ENCODE peak calls at places on chromosomes 4 and X, in nine cellular contexts. A, L, Q, G, T, E, N, P and H are unnamed samples.
A peak's percentile ranks its signal among the peaks of the same experiment; 100 is the strongest.

GRCh38 chrX:81868979-81869378 is 667.1 kb downstream of the SH3BGRL start:
- DNase-seq in T (no peak), L (no peak), A (no peak), G (no peak), E (no peak), Q (no peak), N (no peak), P (no peak), H (no peak)

GRCh38 chr4:164579270-164579942 is 174.5 kb upstream of the SMIM31 start:
- DNase-seq in L (no peak), T (no peak), E (no peak), G (no peak), A (no peak), N (no peak), Q (no peak), P (no peak), H (no peak)

GRCh38 chr4:57158762-57159161 is 48.6 kb upstream of the IGFBP7 start:
- DNase-seq in L (no peak), A (no peak), E (no peak), N (no peak), G (no peak), Q (no peak), T (no peak), P (no peak), H (no peak)

GRCh38 chr4:147587061-147587460 is 30.1 kb upstream of the TMEM184C start:
- DNase-seq in N (no peak), P (no peak), T (no peak), A (no peak), L (no peak), G (no peak), Q (no peak), E (no peak), H (no peak)

GRCh38 chr4:162683659-162684370 is 482.9 kb downstream of the NAF1 start:
- DNase-seq in T (peak; percentile 61), G (no peak), L (no peak), P (no peak), A (no peak), N (no peak), E (no peak), Q (no peak), H (no peak)

GRCh38 chrX:30973784-30974427 is 84.9 kb upstream of the TAB3 start:
- DNase-seq in N (no peak), T (no peak), Q (no peak), G (no peak), P (no peak), L (no peak), A (no peak), E (no peak), H (no peak)

GRCh38 chr4:6047130-6047673 is 29.0 kb upstream of the C4orf50 start:
- DNase-seq in P (no peak), A (no peak), L (no peak), T (peak; percentile 28), Q (no peak), N (no peak), G (no peak), E (no peak), H (no peak)

GRCh38 chr4:152079543-152080293 is 318.9 kb upstream of the GATB start:
- DNase-seq in N (no peak), P (no peak), E (no peak), A (no peak), T (no peak), L (no peak), G (no peak), Q (no peak), H (no peak)

GRCh38 chr4:94974773-94975172 is 217.0 kb downstream of the BMPR1B start:
- DNase-seq in L (no peak), G (no peak), N (peak; percentile 35), Q (no peak), A (no peak), T (peak; percentile 60), E (no peak), P (no peak), H (no peak)

GRCh38 chr4:173367946-173368345 is 2.8 kb upstream of the SAP30 start:
- DNase-seq in G (no peak), L (no peak), A (no peak), P (no peak), E (no peak), T (peak; percentile 57), N (no peak), Q (no peak), H (no peak)

GRCh38 chr4:128600996-128601857 is 208.3 kb upstream of the JADE1 start:
- DNase-seq in T (peak; percentile 99), P (peak; percentile 94), Q (no peak), A (peak; percentile 88), N (peak; percentile 85), L (no peak), E (no peak), G (no peak), H (no peak)

GRCh38 chr4:65880594-65880993 is 210.3 kb upstream of the EPHA5 start:
- DNase-seq in L (no peak), E (no peak), N (no peak), G (no peak), Q (no peak), T (peak; percentile 41), P (no peak), A (no peak), H (no peak)

GRCh38 chrX:130118396-130118795 is 8.1 kb upstream of the ELF4 start:
- DNase-seq in L (no peak), G (no peak), E (no peak), T (peak; percentile 73), Q (no peak), A (no peak), N (no peak), P (no peak), H (no peak)

GRCh38 chrX:111581086-111581485 is 69.6 kb downstream of the SERTM2 start:
- DNase-seq in T (no peak), A (no peak), N (no peak), Q (no peak), G (no peak), E (no peak), P (no peak), L (no peak), H (no peak)

GRCh38 chr4:140085062-140085622 is 68.8 kb downstream of the MAML3 start:
- DNase-seq in Q (no peak), T (no peak), L (no peak), N (no peak), G (no peak), A (no peak), E (no peak), P (no peak), H (no peak)

GRCh38 chr4:151730003-151730559 is 30.7 kb downstream of the GATB start:
- DNase-seq in E (no peak), A (peak; percentile 91), Q (peak; percentile 37), L (no peak), T (peak; percentile 72), P (no peak), G (no peak), N (no peak), H (no peak)

GRCh38 chrX:105527759-105528158 is 294.6 kb upstream of the NRK start:
- DNase-seq in P (no peak), Q (no peak), E (no peak), L (no peak), N (no peak), T (no peak), G (no peak), A (no peak), H (no peak)

GRCh38 chrX:138771042-138771441 is 59.5 kb upstream of the FGF13 start:
- DNase-seq in L (no peak), Q (no peak), G (no peak), P (no peak), N (no peak), E (no peak), T (no peak), A (no peak), H (no peak)

GRCh38 chrX:138777230-138777629 is 65.7 kb upstream of the FGF13 start:
- DNase-seq in A (no peak), T (no peak), P (no peak), N (no peak), G (no peak), L (no peak), E (no peak), Q (no peak), H (no peak)

GRCh38 chrX:138769918-138770317 is 58.4 kb upstream of the FGF13 start:
- DNase-seq in T (no peak), Q (no peak), G (no peak), E (no peak), A (no peak), P (no peak), L (no peak), N (no peak), H (no peak)

DNA sequence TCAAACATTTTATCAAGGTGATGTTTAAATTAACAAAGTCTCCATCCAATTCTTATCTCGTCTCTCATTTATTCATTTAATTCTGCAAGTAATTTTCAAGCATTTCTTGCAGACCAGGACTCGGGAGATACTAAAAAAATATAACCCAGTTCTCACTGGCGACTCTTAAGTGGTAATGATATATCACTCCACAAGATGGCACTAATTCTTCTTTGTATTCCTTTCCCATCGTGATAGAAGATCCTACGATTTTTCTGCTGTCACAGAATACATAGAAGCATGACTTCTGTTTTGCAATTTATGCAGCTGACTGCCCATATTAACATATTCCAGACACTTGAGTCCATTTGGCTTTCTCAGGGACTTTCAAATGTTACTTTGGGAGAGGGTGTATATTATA is 64.0 kb upstream of the FGF13 start:
- DNase-seq in P (no peak), A (no peak), T (peak; percentile 55), Q (no peak), N (no peak), E (no peak), L (no peak), G (no peak), H (no peak)
- TF ChIP-seq CTCF in P (peak; percentile 13), A (peak; percentile 44), T (peak; percentile 37), Q (no peak), N (peak; percentile 35), E (no peak), L (peak; percentile 6), G (no peak), H (peak; percentile 81)

DNA sequence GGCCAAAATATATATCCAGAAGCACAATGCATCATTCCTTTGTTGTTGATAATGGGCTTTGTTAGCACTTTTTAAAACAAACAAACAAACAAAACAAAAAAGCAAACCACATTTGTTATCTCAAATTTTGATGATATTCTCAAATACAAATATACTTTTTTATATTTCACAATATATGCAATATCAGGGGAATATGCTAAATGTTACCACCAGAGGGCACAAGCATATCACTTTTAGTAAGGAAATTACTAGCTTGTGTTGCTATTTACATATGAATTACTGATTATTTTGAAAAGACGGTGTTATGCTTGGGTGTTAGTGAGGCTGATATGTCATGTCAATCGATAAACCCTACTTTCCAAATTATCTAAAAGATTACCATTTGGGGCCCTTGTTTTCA is 29.1 kb downstream of the RIPPLY1 start:
- DNase-seq in A (no peak), P (no peak), N (no peak), G (no peak), Q (no peak), E (no peak), L (no peak), T (peak; percentile 50), H (no peak)
- TF ChIP-seq CTCF in A (peak; percentile 65), P (peak; percentile 26), N (peak; percentile 55), G (peak; percentile 64), Q (peak; percentile 34), E (no peak), L (peak; percentile 47), T (peak; percentile 64), H (peak; percentile 79)

GRCh38 chr4:1050486-1051213 is 39.2 kb downstream of the FGFRL1 start:
- DNase-seq in L (peak; percentile 74), A (peak; percentile 41), T (no peak), E (no peak), G (no peak), P (peak; percentile 19), N (no peak), Q (no peak), H (no peak)
- TF ChIP-seq CTCF in L (no peak), A (no peak), T (peak; percentile 22), E (no peak), G (no peak), P (no peak), N (peak; percentile 19), Q (no peak), H (peak; percentile 62)

GRCh38 chr4:8144359-8144758 is 14.3 kb downstream of the ABLIM2 start:
- DNase-seq in Q (no peak), G (no peak), L (no peak), T (no peak), A (no peak), N (no peak), P (peak; percentile 36), E (no peak), H (no peak)
- TF ChIP-seq CTCF in Q (no peak), G (no peak), L (no peak), T (no peak), A (no peak), N (no peak), P (no peak), E (no peak), H (no peak)